ENCODE peak calls at places on chromosomes 5 and 9, in ten cellular contexts. J, E, G, M, C, I, A, D, N and L are unnamed samples.

GRCh38 chr5:169356181-169356580 is 55.2 kb upstream of the SLIT3 start:
- DNase-seq in J (no peak), E (no peak), G (no peak), M (no peak), C (no peak), I (no peak), A (no peak), D (no peak), N (no peak), L (no peak)

GRCh38 chr9:70485273-70485858 is 70.9 kb upstream of the KLF9 start:
- DNase-seq in J (no peak), E (no peak), G (no peak), M (no peak), C (no peak), I (no peak), A (peak; percentile 34), D (no peak), N (no peak), L (no peak)

GRCh38 chr5:167217097-167217743 is 1074.2 kb upstream of the WWC1 start:
- DNase-seq in J (no peak), E (no peak), G (no peak), M (no peak), C (no peak), I (no peak), A (no peak), D (no peak), N (no peak), L (no peak)

GRCh38 chr9:135474915-135475314 is 4.7 kb upstream of the PPP1R26 start:
- DNase-seq in J (peak; percentile 78), E (peak; percentile 67), G (no peak), M (peak; percentile 77), C (no peak), I (peak; percentile 17), A (no peak), D (no peak), N (no peak), L (no peak)

GRCh38 chr9:91075279-91075678 is 273.7 kb downstream of the SYK start:
- DNase-seq in J (no peak), E (no peak), G (no peak), M (no peak), C (no peak), I (no peak), A (no peak), D (no peak), N (no peak), L (no peak)

GRCh38 chr5:72499730-72500129 is 7.5 kb downstream of the ZNF366 start:
- DNase-seq in J (no peak), E (no peak), G (no peak), M (no peak), C (no peak), I (no peak), A (no peak), D (no peak), N (no peak), L (no peak)

GRCh38 chr5:173354645-173355044 is 26.4 kb upstream of the STC2 start:
- DNase-seq in J (no peak), E (no peak), G (no peak), M (no peak), C (no peak), I (no peak), A (no peak), D (no peak), N (no peak), L (no peak)

GRCh38 chr9:93085676-93086075 is 10.3 kb upstream of the CARD19 start:
- DNase-seq in J (no peak), E (no peak), G (no peak), M (no peak), C (no peak), I (no peak), A (no peak), D (no peak), N (no peak), L (no peak)

GRCh38 chr9:91421022-91421765 is 2.4 kb downstream of the NFIL3 start:
- DNase-seq in J (peak; percentile 52), E (peak; percentile 67), G (no peak), M (peak; percentile 35), C (no peak), I (no peak), A (peak; percentile 62), D (peak; percentile 39), N (no peak), L (peak; percentile 39)

GRCh38 chr5:98929123-98929981 is 545 bp upstream of the CHD1 start:
- DNase-seq in J (peak; percentile 74), E (peak; percentile 60), G (peak; percentile 89), M (peak; percentile 94), C (peak; percentile 91), I (peak; percentile 96), A (peak; percentile 97), D (peak; percentile 98), N (peak; percentile 65), L (peak; percentile 92)

GRCh38 chr5:76691470-76692273 is 24.3 kb upstream of the F2R start:
- DNase-seq in J (no peak), E (peak; percentile 52), G (no peak), M (no peak), C (no peak), I (peak; percentile 28), A (peak; percentile 52), D (peak; percentile 77), N (no peak), L (no peak)